ENCODE peak calls at places on chromosome 5, in five cellular contexts. N, F, M, K and G are unnamed samples.

GRCh38 chr5:90558344-90559192 is at the start of gene ADGRV1:
- DNase-seq in M (peak), K (peak), N (peak), F (no peak), G (peak)

GRCh38 chr5:148984333-148984732 is 78.5 kb downstream of the SH3TC2 start:
- DNase-seq in F (no peak), N (peak), M (no peak), K (no peak), G (peak)

GRCh38 chr5:132675936-132676689 is 2.3 kb downstream of the IL4 start:
- DNase-seq in N (no peak), K (no peak), F (no peak), M (no peak), G (no peak)

GRCh38 chr5:53478411-53479044 is 1.9 kb upstream of the FST start:
- DNase-seq in K (peak), M (peak), F (peak), N (peak), G (peak)

GRCh38 chr5:134833340-134834032 is 12.3 kb upstream of the C5orf24 start:
- DNase-seq in K (no peak), M (peak), F (no peak), N (no peak), G (peak)

GRCh38 chr5:56270568-56271392 is 37.6 kb upstream of the ANKRD55 start:
- DNase-seq in F (peak), M (peak), N (peak), K (peak), G (peak)

GRCh38 chr5:135999396-136000139 is 29.2 kb upstream of the TGFBI start:
- DNase-seq in K (no peak), F (no peak), N (peak), M (peak), G (peak)

GRCh38 chr5:57302643-57303042 is 128.8 kb downstream of the GPBP1 start:
- DNase-seq in N (no peak), F (no peak), M (peak), K (no peak), G (peak)

GRCh38 chr5:68479524-68479923 is 264.0 kb downstream of the PIK3R1 start:
- DNase-seq in N (no peak), K (no peak), M (no peak), F (no peak), G (no peak)

GRCh38 chr5:42929871-42930270 is 110.2 kb downstream of the ANXA2R start:
- DNase-seq in F (no peak), K (no peak), N (no peak), M (no peak), G (no peak)
- H3K4me2 ChIP-seq in F (no peak), K (no peak), N (no peak), M (no peak), G (no peak)

DNA sequence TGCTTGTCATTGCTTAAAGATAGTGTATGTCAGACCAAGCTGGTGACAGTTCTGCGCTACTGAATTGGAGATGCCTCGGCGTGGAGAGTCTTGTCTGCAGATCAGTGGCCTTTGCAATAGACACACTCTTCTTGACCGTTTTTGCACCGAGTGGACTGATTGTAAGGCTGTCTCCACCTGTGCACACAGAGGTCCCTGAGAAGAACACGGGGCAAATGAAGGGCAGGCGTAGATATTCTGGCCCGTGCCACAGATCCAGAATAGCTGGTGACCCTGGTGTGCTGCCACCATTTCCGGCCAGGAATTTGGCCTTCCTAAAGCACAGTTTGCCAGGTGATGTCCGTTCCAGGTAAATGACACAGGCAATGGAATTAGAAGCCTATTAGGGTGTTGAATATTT is 102.4 kb downstream of the TRIO start:
- DNase-seq in F (no peak), N (no peak), M (no peak), K (no peak), G (no peak)
- H3K4me2 ChIP-seq in F (no peak), N (no peak), M (no peak), K (no peak), G (peak)

DNA sequence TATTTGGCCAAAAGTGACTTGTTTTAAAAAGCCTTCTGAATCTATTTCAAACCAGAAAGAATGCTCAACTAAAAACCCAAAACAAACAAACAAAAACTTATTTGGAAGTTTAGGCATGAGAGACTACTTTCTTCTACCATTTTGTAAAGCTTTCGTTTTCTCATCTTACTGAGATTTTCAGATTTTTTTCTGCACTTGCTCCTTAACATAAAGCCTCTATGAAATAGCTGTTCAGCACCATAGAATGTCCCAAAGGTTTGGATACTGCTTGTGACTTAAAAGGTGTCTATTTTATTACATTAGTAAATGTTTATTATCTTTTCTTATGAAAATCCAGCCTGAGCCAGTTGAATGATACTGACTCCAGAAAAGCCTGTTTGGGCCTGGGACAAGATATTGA is 292.5 kb downstream of the ZSWIM6 start:
- DNase-seq in K (no peak), M (no peak), F (no peak), N (no peak), G (no peak)
- H3K4me2 ChIP-seq in K (peak), M (peak), F (no peak), N (peak), G (no peak)

GRCh38 chr5:10987881-10988504 is 227.0 kb upstream of the DAP start:
- DNase-seq in F (peak), K (peak), N (peak), M (no peak), G (no peak)

GRCh38 chr5:10987291-10987806 is 226.3 kb upstream of the DAP start:
- DNase-seq in M (no peak), F (no peak), N (no peak), K (no peak), G (no peak)

GRCh38 chr5:10989577-10990263 is 228.7 kb upstream of the DAP start:
- DNase-seq in K (no peak), M (no peak), F (no peak), N (no peak), G (no peak)

GRCh38 chr5:10990626-10991025 is 229.6 kb upstream of the DAP start:
- DNase-seq in F (no peak), K (no peak), N (no peak), M (no peak), G (no peak)

DNA sequence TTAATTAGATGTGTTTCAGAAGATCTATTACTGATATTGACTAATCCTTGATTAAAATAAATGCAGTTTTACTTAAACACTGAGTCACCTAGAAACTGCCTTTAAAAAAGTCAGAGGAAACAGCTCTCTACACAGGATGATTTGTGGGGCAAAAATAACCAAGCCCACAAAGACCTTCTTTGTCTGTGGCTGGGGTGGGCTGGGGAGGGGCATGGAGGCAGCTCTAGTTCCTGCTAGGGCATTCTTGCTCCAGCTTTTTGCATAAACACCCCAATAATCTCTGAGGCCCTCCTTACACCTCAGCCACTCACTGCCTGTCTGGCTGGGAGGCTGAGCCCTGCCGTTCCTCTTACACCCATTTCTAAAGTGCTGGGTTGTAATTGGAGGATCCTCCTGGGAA is 227.6 kb upstream of the DAP start:
- DNase-seq in K (no peak), N (no peak), F (no peak), M (no peak), G (no peak)
- H3K4me2 ChIP-seq in K (no peak), N (no peak), F (no peak), M (no peak), G (no peak)

GRCh38 chr5:61626639-61627282 is 294.7 kb downstream of the ZSWIM6 start:
- DNase-seq in N (no peak), K (no peak), M (no peak), F (no peak), G (no peak)
- H3K4me2 ChIP-seq in N (peak), K (no peak), M (no peak), F (no peak), G (peak)

GRCh38 chr5:40882291-40882690 is 27.0 kb upstream of the C7 start:
- DNase-seq in M (no peak), F (no peak), N (no peak), K (no peak), G (no peak)

GRCh38 chr5:40877371-40877988 is 31.8 kb upstream of the C7 start:
- DNase-seq in K (no peak), M (no peak), F (no peak), N (no peak), G (no peak)

GRCh38 chr5:40873481-40873880 is 32.3 kb downstream of the CARD6 start:
- DNase-seq in M (no peak), N (no peak), K (no peak), F (no peak), G (no peak)

GRCh38 chr5:40875958-40876357 is 33.3 kb upstream of the C7 start:
- DNase-seq in N (no peak), F (no peak), M (no peak), K (no peak), G (no peak)

DNA sequence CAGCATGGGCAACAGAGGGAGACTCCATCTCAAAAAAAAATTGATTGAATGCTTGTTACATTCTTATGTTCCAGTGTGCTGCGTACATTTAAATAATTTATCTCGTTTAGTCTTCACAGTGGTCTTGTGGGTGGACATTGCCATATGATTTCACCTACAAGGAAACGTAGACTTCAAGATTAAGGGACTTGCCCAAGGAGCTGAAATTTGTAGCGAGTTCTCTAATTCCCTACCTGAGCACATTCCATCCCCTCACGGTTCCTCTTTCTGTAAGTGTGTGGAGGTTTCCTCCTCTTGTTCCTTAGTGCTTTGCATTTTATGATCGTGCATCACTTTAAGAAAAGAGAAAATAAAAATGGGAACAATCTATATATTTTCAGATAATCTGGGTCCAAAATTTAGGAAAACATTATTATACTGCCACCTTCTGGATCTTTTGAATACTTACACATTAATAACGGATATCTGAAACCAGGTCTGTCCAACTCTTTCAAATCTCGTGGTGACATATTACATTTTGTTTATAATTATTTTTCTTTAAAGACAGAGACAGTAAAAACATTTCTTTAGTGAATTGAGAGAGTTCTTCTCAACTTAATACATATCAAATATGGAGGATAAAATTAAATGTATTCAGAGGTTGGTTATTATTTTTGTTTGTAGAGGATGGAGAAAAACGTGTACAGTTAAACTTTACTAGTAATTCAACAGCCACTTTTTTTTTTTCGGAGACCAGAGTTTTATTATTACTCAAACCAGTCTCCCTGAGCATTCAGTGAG is 29.9 kb upstream of the C7 start:
- DNase-seq in N (peak), M (peak), K (no peak), F (peak), G (peak)
- H3K4me2 ChIP-seq in N (peak), M (no peak), K (no peak), F (no peak), G (peak)